ENCODE peak calls at places on chromosomes 6 and 20, in five cellular contexts. K is amniotic stem cell, Z is Right ventricle myocardium inferior, J is adrenal gland, B is T-cell. U is an unnamed sample.
A peak's percentile ranks its signal among the peaks of the same experiment; 100 is the strongest.

GRCh38 chr20:41135187-41135887 is 2.0 kb upstream of the PLCG1 start:
- DNase-seq in K (no peak), Z (no peak), B (peak; percentile 48), J (peak; percentile 46), U (no peak)

GRCh38 chr6:1552296-1552761 is 57.4 kb upstream of the FOXC1 start:
- DNase-seq in B (no peak), J (no peak), Z (no peak), K (no peak), U (no peak)

GRCh38 chr6:29675561-29675960 is 5.4 kb downstream of the ZFP57 start:
- DNase-seq in Z (no peak), J (no peak), B (no peak), K (no peak), U (no peak)

GRCh38 chr20:57990396-57990987 is 238.0 kb downstream of the ANKRD60 start:
- DNase-seq in Z (no peak), B (no peak), J (no peak), K (no peak), U (no peak)

GRCh38 chr20:51600016-51600420 is 57.5 kb upstream of the NFATC2 start:
- DNase-seq in J (no peak), B (no peak), K (no peak), Z (no peak), U (no peak)

GRCh38 chr6:134584809-134585528 is 267.1 kb upstream of the SGK1 start:
- DNase-seq in J (no peak), B (no peak), Z (no peak), K (no peak), U (no peak)

GRCh38 chr20:50783390-50783789 is 11.5 kb upstream of the BCAS4 start:
- DNase-seq in J (no peak), B (no peak), K (no peak), Z (no peak), U (peak; percentile 22)

GRCh38 chr20:17616480-17617211 is 46.8 kb downstream of the DSTN start:
- DNase-seq in B (no peak), J (peak; percentile 27), K (no peak), Z (no peak), U (peak; percentile 75)

GRCh38 chr6:52335576-52335975 is 26.4 kb upstream of the PAQR8 start:
- DNase-seq in K (no peak), B (no peak), J (no peak), Z (no peak), U (no peak)

GRCh38 chr6:121848523-121849255 is 413.2 kb downstream of the GJA1 start:
- DNase-seq in K (no peak), B (no peak), J (no peak), Z (no peak), U (no peak)

GRCh38 chr6:36642913-36643817 is 35.3 kb upstream of the CDKN1A start:
- DNase-seq in K (peak; percentile 72), Z (peak; percentile 88), J (peak; percentile 95), B (no peak), U (peak; percentile 91)

GRCh38 chr20:20687319-20687718 is 25.1 kb downstream of the RALGAPA2 start:
- DNase-seq in B (no peak), J (no peak), K (no peak), Z (no peak), U (no peak)

GRCh38 chr20:32534661-32535240 is 50.4 kb downstream of the NOL4L start:
- DNase-seq in J (no peak), Z (no peak), K (no peak), B (no peak), U (no peak)

GRCh38 chr6:127539292-127539691 is 20.2 kb upstream of the MTCL3 start:
- DNase-seq in J (no peak), Z (no peak), K (no peak), B (no peak), U (no peak)

GRCh38 chr20:53163486-53163885 is 191.3 kb downstream of the TSHZ2 start:
- DNase-seq in B (no peak), Z (no peak), J (no peak), K (no peak), U (no peak)

GRCh38 chr20:58538752-58539151 is 23.6 kb upstream of the APCDD1L start:
- DNase-seq in Z (no peak), B (no peak), K (no peak), J (no peak), U (no peak)

GRCh38 chr20:17542993-17543412 is 11.8 kb upstream of the BFSP1 start:
- DNase-seq in K (peak; percentile 39), J (no peak), Z (no peak), B (no peak), U (no peak)

GRCh38 chr20:5349448-5349847 is 32.7 kb upstream of the PROKR2 start:
- DNase-seq in Z (no peak), B (no peak), K (no peak), J (no peak), U (no peak)

GRCh38 chr6:45187841-45188240 is 140.3 kb upstream of the RUNX2 start:
- DNase-seq in Z (no peak), K (peak; percentile 2), J (no peak), B (no peak), U (no peak)

GRCh38 chr6:108518714-108519576 is 41.8 kb upstream of the FOXO3 start:
- DNase-seq in B (no peak), J (no peak), K (no peak), Z (no peak), U (no peak)

GRCh38 chr6:170198298-170198697 is 92.6 kb downstream of the DLL1 start:
- DNase-seq in B (no peak), Z (no peak), K (no peak), J (no peak), U (no peak)

GRCh38 chr6:14396826-14397517 is 279.4 kb downstream of the CD83 start:
- DNase-seq in B (no peak), K (no peak), Z (no peak), J (peak; percentile 22), U (no peak)

GRCh38 chr20:34437330-34437986 is 74.4 kb downstream of the ITCH start:
- DNase-seq in B (no peak), J (no peak), K (no peak), Z (no peak), U (no peak)

GRCh38 chr20:42483694-42484303 is 705.9 kb downstream of the PTPRT start:
- DNase-seq in B (no peak), K (no peak), Z (no peak), J (peak; percentile 37), U (no peak)

GRCh38 chr6:117232191-117232590 is 33.2 kb upstream of the VGLL2 start:
- DNase-seq in J (no peak), Z (no peak), K (no peak), B (no peak), U (no peak)

GRCh38 chr6:157461000-157461915 is 80.3 kb downstream of the ZDHHC14 start:
- DNase-seq in B (peak; percentile 21), K (no peak), Z (no peak), J (no peak), U (no peak)

GRCh38 chr6:130834482-130835251 is 7.5 kb downstream of the SMLR1 start:
- DNase-seq in K (no peak), Z (no peak), J (no peak), B (no peak), U (no peak)

GRCh38 chr20:14235355-14235754 is 102.1 kb downstream of the FLRT3 start:
- DNase-seq in K (peak; percentile 35), J (no peak), B (no peak), Z (no peak), U (no peak)

GRCh38 chr20:48617481-48617880 is 210.3 kb downstream of the PREX1 start:
- DNase-seq in K (no peak), J (no peak), B (no peak), Z (peak; percentile 39), U (peak; percentile 39)

GRCh38 chr6:54294965-54295532 is 13.2 kb upstream of the TINAG start:
- DNase-seq in J (no peak), B (no peak), K (no peak), Z (peak; percentile 58), U (peak; percentile 39)

GRCh38 chr20:39342463-39342862 is 380.3 kb downstream of the DHX35 start:
- DNase-seq in Z (no peak), B (no peak), J (no peak), K (no peak), U (no peak)

GRCh38 chr20:23449400-23449799 is 3.3 kb downstream of the CST11 start:
- DNase-seq in K (no peak), B (no peak), J (no peak), Z (no peak), U (no peak)

GRCh38 chr6:2866183-2866846 is 24.7 kb upstream of the SERPINB1 start:
- DNase-seq in J (no peak), B (no peak), Z (no peak), K (no peak), U (no peak)

GRCh38 chr6:36519352-36519751 is 27.9 kb downstream of the STK38 start:
- DNase-seq in Z (no peak), J (no peak), K (no peak), B (no peak), U (no peak)

GRCh38 chr6:157579467-157580031 is 198.6 kb downstream of the ZDHHC14 start:
- DNase-seq in B (no peak), K (no peak), Z (no peak), J (peak; percentile 35), U (no peak)

GRCh38 chr20:31698803-31699718 is 23.6 kb downstream of the BCL2L1 start:
- DNase-seq in Z (no peak), K (peak; percentile 70), J (peak; percentile 78), B (no peak), U (no peak)

U was measured in kidney.